ENCODE peak calls at places on chromosome 5, in four cellular contexts. T is fibroblast of mammary gland, E is tibial nerve, A is heart right ventricle. K is an unnamed sample.

GRCh38 chr5:75009559-75010230 is 42.7 kb downstream of the GCNT4 start:
- DNase-seq in T (no peak), E (no peak), A (no peak), K (no peak)

GRCh38 chr5:27396998-27397397 is 358.6 kb upstream of the CDH9 start:
- DNase-seq in T (no peak), E (no peak), A (no peak), K (no peak)

GRCh38 chr5:109743770-109744212 is 54.1 kb downstream of the MAN2A1 start:
- DNase-seq in T (peak), E (no peak), A (no peak), K (peak)

GRCh38 chr5:72369301-72370079 is 49.3 kb downstream of the PTCD2 start:
- DNase-seq in T (no peak), E (no peak), A (no peak), K (peak)

GRCh38 chr5:1004598-1005361 is 3.8 kb upstream of the NKD2 start:
- DNase-seq in T (peak), E (peak), A (peak), K (peak)

GRCh38 chr5:128667148-128667547 is 129.1 kb upstream of the FBN2 start:
- DNase-seq in T (no peak), E (no peak), A (no peak), K (no peak)

GRCh38 chr5:134965271-134965825 is 2.4 kb upstream of the CATSPER3 start:
- DNase-seq in T (no peak), E (no peak), A (no peak), K (no peak)

GRCh38 chr5:627840-628239 is 15.7 kb downstream of the CEP72 start:
- DNase-seq in T (no peak), E (no peak), A (no peak), K (no peak)

GRCh38 chr5:1256776-1257175 is 31.6 kb downstream of the SLC6A18 start:
- DNase-seq in T (no peak), E (no peak), A (no peak), K (no peak)

GRCh38 chr5:6900247-6900646 is 187.0 kb downstream of the TENT4A start:
- DNase-seq in T (no peak), E (no peak), A (no peak), K (no peak)

GRCh38 chr5:35478856-35479682 is 138.6 kb upstream of the SPEF2 start:
- DNase-seq in T (peak), E (no peak), A (no peak), K (peak)

GRCh38 chr5:158839638-158840037 is 260.1 kb downstream of the EBF1 start:
- DNase-seq in T (no peak), E (no peak), A (no peak), K (no peak)

GRCh38 chr5:35089688-35090314 is 42.1 kb upstream of the AGXT2 start:
- DNase-seq in T (peak), E (peak), A (no peak), K (peak)

GRCh38 chr5:5288236-5288635 is 134.2 kb upstream of the ICE1 start:
- DNase-seq in T (peak), E (no peak), A (no peak), K (no peak)

GRCh38 chr5:54553659-54554207 is 36.2 kb downstream of the SNX18 start:
- DNase-seq in T (no peak), E (no peak), A (no peak), K (no peak)

GRCh38 chr5:18216016-18216415 is 581.8 kb downstream of the TAF11L14 start:
- DNase-seq in T (no peak), E (no peak), A (no peak), K (no peak)

GRCh38 chr5:2038337-2039179 is 155.8 kb upstream of the IRX4 start:
- DNase-seq in T (peak), E (no peak), A (peak), K (peak)

GRCh38 chr5:175696139-175696854 is 38.4 kb downstream of the HRH2 start:
- DNase-seq in T (no peak), E (peak), A (peak), K (peak)

GRCh38 chr5:140294753-140295152 is 8.1 kb downstream of the PFDN1 start:
- DNase-seq in T (no peak), E (no peak), A (no peak), K (no peak)

GRCh38 chr5:2865856-2866546 is 114.5 kb upstream of the IRX2 start:
- DNase-seq in T (no peak), E (no peak), A (no peak), K (no peak)

GRCh38 chr5:145470382-145470979 is 364.7 kb downstream of the PRELID2 start:
- DNase-seq in T (no peak), E (no peak), A (no peak), K (no peak)

GRCh38 chr5:56496581-56497063 is 263.5 kb upstream of the ANKRD55 start:
- DNase-seq in T (no peak), E (no peak), A (no peak), K (no peak)

GRCh38 chr5:159833088-159833487 is 83.2 kb upstream of the ADRA1B start:
- DNase-seq in T (no peak), E (no peak), A (no peak), K (no peak)

GRCh38 chr5:135213466-135214239 is 179.6 kb upstream of the PITX1 start:
- DNase-seq in T (no peak), E (no peak), A (no peak), K (no peak)

GRCh38 chr5:2684606-2685005 is 66.9 kb downstream of the IRX2 start:
- DNase-seq in T (no peak), E (no peak), A (no peak), K (no peak)

GRCh38 chr5:73625905-73626811 is at the start of gene ARHGEF28:
- DNase-seq in T (peak), E (peak), A (peak), K (peak)

GRCh38 chr5:73701566-73701965 is 75.6 kb downstream of the ARHGEF28 start:
- DNase-seq in T (peak), E (no peak), A (no peak), K (peak)

GRCh38 chr5:62328772-62329491 is 22.9 kb downstream of the KIF2A start:
- DNase-seq in T (peak), E (no peak), A (no peak), K (no peak)

GRCh38 chr5:30620481-30621085 is 572.9 kb upstream of the CDH6 start:
- DNase-seq in T (no peak), E (no peak), A (no peak), K (no peak)

GRCh38 chr5:172540099-172540870 is 86.0 kb upstream of the SH3PXD2B start:
- DNase-seq in T (no peak), E (no peak), A (no peak), K (no peak)

GRCh38 chr5:71533142-71533541 is 54.0 kb upstream of the MCCC2 start:
- DNase-seq in T (peak), E (no peak), A (no peak), K (peak)

GRCh38 chr5:1514027-1514818 is 9.5 kb downstream of the LPCAT1 start:
- DNase-seq in T (no peak), E (peak), A (peak), K (no peak)

GRCh38 chr5:78597858-78598415 is 50.6 kb downstream of the LHFPL2 start:
- DNase-seq in T (peak), E (no peak), A (no peak), K (peak)

GRCh38 chr5:113612060-113612496 is 98.6 kb downstream of the YTHDC2 start:
- DNase-seq in T (peak), E (no peak), A (no peak), K (peak)

GRCh38 chr5:177378884-177379883 is 5.0 kb upstream of the SLC34A1 start:
- DNase-seq in T (peak), E (no peak), A (no peak), K (peak)

GRCh38 chr5:108617467-108618435 is 129.9 kb upstream of the FER start:
- DNase-seq in T (no peak), E (no peak), A (no peak), K (no peak)

GRCh38 chr5:52693279-52693678 is 94.4 kb upstream of the ITGA1 start:
- DNase-seq in T (peak), E (no peak), A (peak), K (peak)

GRCh38 chr5:34552129-34552528 is 104.0 kb upstream of the RAI14 start:
- DNase-seq in T (peak), E (no peak), A (no peak), K (peak)

GRCh38 chr5:37355161-37355560 is 15.7 kb downstream of the NUP155 start:
- DNase-seq in T (no peak), E (no peak), A (no peak), K (no peak)

GRCh38 chr5:59035681-59036080 is 452.8 kb downstream of the RAB3C start:
- DNase-seq in T (no peak), E (no peak), A (no peak), K (peak)
- H3K4me3 ChIP-seq in T (no peak), E (no peak), A (no peak), K (no peak)

GRCh38 chr5:131776451-131776850 is 20.4 kb downstream of the FNIP1 start:
- DNase-seq in T (no peak), E (no peak), A (no peak), K (peak)

GRCh38 chr5:131769961-131770360 is 26.9 kb downstream of the FNIP1 start:
- DNase-seq in T (no peak), E (no peak), A (no peak), K (no peak)

GRCh38 chr5:131771692-131772091 is 25.1 kb downstream of the FNIP1 start:
- DNase-seq in T (no peak), E (no peak), A (no peak), K (no peak)

GRCh38 chr5:131774652-131775367 is 22.0 kb downstream of the FNIP1 start:
- DNase-seq in T (no peak), E (no peak), A (no peak), K (no peak)

GRCh38 chr5:131773805-131774204 is 23.0 kb downstream of the FNIP1 start:
- DNase-seq in T (no peak), E (no peak), A (no peak), K (no peak)
- TF ChIP-seq CTCF in T (no peak), E (no peak), A (no peak), K (no peak)

GRCh38 chr5:157187046-157187754 is 6.6 kb downstream of the ITK start:
- DNase-seq in T (no peak), E (no peak), A (no peak), K (no peak)

GRCh38 chr5:157189223-157189622 is 8.6 kb downstream of the ITK start:
- DNase-seq in T (no peak), E (no peak), A (no peak), K (no peak)

GRCh38 chr5:157188270-157188669 is 7.6 kb downstream of the ITK start:
- DNase-seq in T (no peak), E (no peak), A (no peak), K (no peak)

GRCh38 chr5:157184117-157184516 is 3.5 kb downstream of the ITK start:
- DNase-seq in T (no peak), E (no peak), A (no peak), K (no peak)

DNA sequence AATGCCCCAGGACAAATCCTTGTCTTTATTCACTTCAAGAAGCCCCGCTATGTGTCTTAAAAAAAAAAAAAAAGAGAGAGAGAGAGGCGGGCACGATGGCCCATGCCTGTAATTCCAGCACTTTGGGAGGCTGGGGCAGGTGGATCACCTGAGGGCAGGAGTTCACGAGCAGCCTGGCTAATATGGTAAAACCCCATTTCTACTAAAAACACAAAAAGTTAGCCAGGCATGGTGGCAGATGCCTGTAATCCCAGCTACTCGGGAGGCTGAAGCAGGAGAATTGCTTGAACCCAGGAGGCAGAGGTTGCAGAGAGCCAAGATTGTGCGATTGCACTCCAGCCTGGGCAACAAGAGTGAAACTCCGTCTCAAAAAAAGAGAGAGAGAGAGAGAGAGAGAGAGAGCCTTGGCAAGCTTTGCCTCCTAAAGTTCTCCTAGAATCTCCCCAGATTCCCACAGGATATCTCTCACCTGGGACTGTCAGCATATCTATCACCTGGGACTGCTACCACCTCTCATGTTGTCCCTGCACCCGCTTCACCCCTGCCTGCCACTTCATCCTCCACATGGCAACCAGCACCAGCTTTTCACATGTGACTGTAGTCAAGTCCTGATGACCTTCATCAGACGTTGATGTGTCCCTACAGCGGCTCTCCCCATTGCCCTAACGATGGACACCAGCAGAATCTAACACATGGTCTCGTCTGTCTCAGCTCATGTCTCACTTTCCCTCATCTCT is 5.8 kb downstream of the ITK start:
- DNase-seq in T (no peak), E (no peak), A (no peak), K (no peak)
- H3K4me3 ChIP-seq in T (no peak), E (no peak), A (no peak), K (no peak)

GRCh38 chr5:60687927-60688720 is 11.8 kb downstream of the DEPDC1B start:
- DNase-seq in T (peak), E (no peak), A (no peak), K (peak)
- TF ChIP-seq CTCF in T (peak), E (no peak), A (no peak), K (peak)

GRCh38 chr5:179301376-179301775 is 43.9 kb downstream of the ADAMTS2 start:
- DNase-seq in T (no peak), E (no peak), A (peak), K (no peak)
- H3K4me3 ChIP-seq in T (no peak), E (no peak), A (no peak), K (no peak)

DNA sequence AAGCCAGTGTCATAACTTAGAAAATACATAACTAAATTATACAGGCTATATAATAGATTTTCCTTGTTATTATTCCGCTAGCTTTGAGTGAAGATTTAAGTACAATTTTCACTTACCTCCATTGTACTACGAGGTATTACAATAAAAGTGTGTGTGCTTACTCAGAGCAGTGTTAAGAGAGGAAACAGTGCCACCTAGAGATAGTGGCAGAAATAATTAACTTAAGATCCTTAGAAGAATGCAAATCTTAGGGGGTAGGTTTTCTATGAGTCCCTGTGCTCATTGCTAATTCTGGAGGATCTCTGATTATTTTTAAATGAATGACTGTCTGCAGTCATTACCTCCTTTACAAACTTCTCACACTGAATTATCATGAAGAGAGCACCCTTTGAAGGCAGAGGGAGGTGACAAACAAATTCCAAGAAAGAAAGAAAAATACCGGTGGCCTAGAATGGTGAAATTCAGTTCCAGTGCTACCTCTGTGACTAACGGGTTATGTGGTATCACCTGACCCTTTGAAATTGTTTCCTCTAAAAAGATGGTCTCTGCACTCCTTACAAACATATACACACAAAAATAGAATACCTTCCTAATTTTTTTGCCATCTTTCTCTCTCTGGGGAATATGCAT is 379.8 kb downstream of the TRIM36 start:
- DNase-seq in T (peak), E (no peak), A (no peak), K (peak)
- TF ChIP-seq CTCF in T (peak), E (no peak), A (peak), K (no peak)

GRCh38 chr5:139277171-139277570 is 16.4 kb upstream of the MATR3 start:
- DNase-seq in T (no peak), E (no peak), A (no peak), K (no peak)

GRCh38 chr5:139275536-139276297 is 17.8 kb upstream of the MATR3 start:
- DNase-seq in T (no peak), E (no peak), A (no peak), K (no peak)

GRCh38 chr5:139273572-139274264 is 19.8 kb upstream of the MATR3 start:
- DNase-seq in T (peak), E (peak), A (peak), K (peak)

GRCh38 chr5:139278540-139279274 is 14.8 kb upstream of the MATR3 start:
- DNase-seq in T (no peak), E (no peak), A (no peak), K (no peak)

DNA sequence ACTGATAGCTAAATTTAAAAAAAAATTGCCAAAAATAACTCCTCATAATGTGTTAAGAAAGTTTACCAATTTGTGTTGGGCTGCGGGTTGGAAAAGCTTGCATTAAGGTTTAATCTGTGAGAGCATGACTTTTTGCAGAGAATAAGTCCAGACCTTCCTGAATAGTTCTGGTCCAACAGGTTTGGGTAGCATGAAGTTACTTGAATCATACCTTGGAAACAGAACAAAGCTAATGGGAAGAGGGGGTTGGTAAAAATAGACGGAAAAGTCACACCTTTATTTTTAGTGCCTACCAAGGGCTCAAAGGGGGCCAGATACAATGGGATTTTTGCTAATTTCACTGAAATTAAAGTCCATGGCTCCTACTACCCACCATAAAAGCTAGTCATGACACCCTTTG is 17.1 kb upstream of the MATR3 start:
- DNase-seq in T (no peak), E (no peak), A (no peak), K (no peak)
- H3K4me3 ChIP-seq in T (peak), E (no peak), A (no peak), K (no peak)